ENCODE peak calls at places on chromosome 6, in eight cellular contexts. One of them, this sample, is unnamed.

GRCh38 chr6:157514659-157515496 is 133.9 kb downstream of the ZDHHC14 start:
- DNase-seq in M059J: peak
- DNase-seq in fibroblast of gingiva: peak
- DNase-seq in astrocyte of the cerebellum: no peak
- DNase-seq in anterior cingulate cortex: no peak
- DNase-seq in ACHN: peak
- DNase-seq in uterus: no peak
- DNase-seq in neural crest cell: no peak
- DNase-seq in this sample: peak

GRCh38 chr6:149859368-149859767 is 4.8 kb downstream of the LRP11 start:
- DNase-seq in anterior cingulate cortex: no peak
- DNase-seq in astrocyte of the cerebellum: no peak
- DNase-seq in M059J: peak
- DNase-seq in fibroblast of gingiva: peak
- DNase-seq in uterus: no peak
- DNase-seq in ACHN: no peak
- DNase-seq in neural crest cell: no peak
- DNase-seq in this sample: peak

GRCh38 chr6:34981951-34982350 is 92.9 kb downstream of the ANKS1A start:
- DNase-seq in anterior cingulate cortex: no peak
- DNase-seq in ACHN: no peak
- DNase-seq in astrocyte of the cerebellum: no peak
- DNase-seq in neural crest cell: no peak
- DNase-seq in M059J: peak
- DNase-seq in fibroblast of gingiva: no peak
- DNase-seq in uterus: no peak
- DNase-seq in this sample: no peak

GRCh38 chr6:166862287-166862977 is 93.9 kb downstream of the RNASET2 start:
- DNase-seq in neural crest cell: peak
- DNase-seq in anterior cingulate cortex: peak
- DNase-seq in astrocyte of the cerebellum: no peak
- DNase-seq in M059J: no peak
- DNase-seq in uterus: no peak
- DNase-seq in fibroblast of gingiva: no peak
- DNase-seq in ACHN: no peak
- DNase-seq in this sample: no peak

GRCh38 chr6:55882731-55883595 is 7.6 kb upstream of the BMP5 start:
- DNase-seq in ACHN: peak
- DNase-seq in neural crest cell: no peak
- DNase-seq in fibroblast of gingiva: peak
- DNase-seq in astrocyte of the cerebellum: peak
- DNase-seq in anterior cingulate cortex: no peak
- DNase-seq in M059J: peak
- DNase-seq in uterus: no peak
- DNase-seq in this sample: peak

GRCh38 chr6:79230149-79230548 is 4.3 kb downstream of the HMGN3 start:
- DNase-seq in uterus: no peak
- DNase-seq in M059J: no peak
- DNase-seq in fibroblast of gingiva: no peak
- DNase-seq in ACHN: no peak
- DNase-seq in anterior cingulate cortex: no peak
- DNase-seq in astrocyte of the cerebellum: no peak
- DNase-seq in neural crest cell: no peak
- DNase-seq in this sample: peak

GRCh38 chr6:159074120-159074684 is 29.4 kb upstream of the TAGAP start:
- DNase-seq in anterior cingulate cortex: peak
- DNase-seq in ACHN: peak
- DNase-seq in fibroblast of gingiva: peak
- DNase-seq in M059J: peak
- DNase-seq in uterus: no peak
- DNase-seq in astrocyte of the cerebellum: peak
- DNase-seq in neural crest cell: peak
- DNase-seq in this sample: peak

GRCh38 chr6:116695398-116695797 is 14.4 kb downstream of the KPNA5 start:
- DNase-seq in M059J: no peak
- DNase-seq in ACHN: no peak
- DNase-seq in neural crest cell: no peak
- DNase-seq in fibroblast of gingiva: no peak
- DNase-seq in astrocyte of the cerebellum: no peak
- DNase-seq in anterior cingulate cortex: no peak
- DNase-seq in uterus: no peak
- DNase-seq in this sample: no peak

GRCh38 chr6:166278579-166279392 is 29.4 kb downstream of the PRR18 start:
- DNase-seq in fibroblast of gingiva: no peak
- DNase-seq in neural crest cell: no peak
- DNase-seq in M059J: no peak
- DNase-seq in anterior cingulate cortex: no peak
- DNase-seq in astrocyte of the cerebellum: no peak
- DNase-seq in uterus: no peak
- DNase-seq in ACHN: no peak
- DNase-seq in this sample: no peak

GRCh38 chr6:15322781-15323536 is 77.1 kb downstream of the JARID2 start:
- DNase-seq in ACHN: no peak
- DNase-seq in M059J: peak
- DNase-seq in fibroblast of gingiva: peak
- DNase-seq in uterus: no peak
- DNase-seq in neural crest cell: no peak
- DNase-seq in anterior cingulate cortex: no peak
- DNase-seq in astrocyte of the cerebellum: peak
- DNase-seq in this sample: peak